ENCODE peak calls at places on chromosomes 2 and 18, in nine cellular contexts. L is AG04449, D is lower lobe of right lung, X is cardiac fibroblast, Q is Peyer's patch, Z is endodermal cell, U is mammary epithelial cell, T is astrocyte of the spinal cord, R is AG10803. C is an unnamed sample.

GRCh38 chr2:54569745-54570296 is 113.7 kb downstream of the SPTBN1 start:
- DNase-seq in X (no peak), T (no peak), L (no peak), Q (peak), R (no peak), D (no peak), Z (no peak), U (no peak), C (no peak)

GRCh38 chr2:224901121-224901676 is 141.1 kb downstream of the DOCK10 start:
- DNase-seq in Z (no peak), X (no peak), T (no peak), D (no peak), L (no peak), Q (no peak), U (no peak), R (no peak), C (no peak)

GRCh38 chr2:10439185-10439879 is 8.8 kb downstream of the ODC1 start:
- DNase-seq in D (no peak), Q (no peak), T (no peak), U (no peak), X (no peak), Z (peak), L (no peak), R (peak), C (peak)

GRCh38 chr2:207632575-207633492 is 7.6 kb upstream of the METTL21A start:
- DNase-seq in T (no peak), L (no peak), R (peak), D (peak), Z (no peak), Q (no peak), X (peak), U (peak), C (no peak)

GRCh38 chr18:13541621-13542519 is 184.5 kb downstream of the FAM210A start:
- DNase-seq in D (no peak), R (no peak), Q (peak), X (no peak), T (no peak), U (no peak), Z (peak), L (no peak), C (no peak)

GRCh38 chr2:121284424-121285076 is 452 bp downstream of the TFCP2L1 start:
- DNase-seq in D (peak), R (no peak), X (no peak), Q (peak), L (no peak), U (peak), T (no peak), Z (peak), C (no peak)

GRCh38 chr2:39470580-39470979 is 33.5 kb upstream of the MAP4K3 start:
- DNase-seq in T (no peak), D (no peak), U (no peak), L (no peak), X (no peak), Q (no peak), Z (no peak), R (no peak), C (no peak)

GRCh38 chr18:7789853-7790552 is 222.9 kb downstream of the PTPRM start:
- DNase-seq in Z (peak), L (no peak), U (peak), T (peak), D (no peak), X (peak), Q (no peak), R (peak), C (peak)

GRCh38 chr2:174606336-174606735 is 8.7 kb upstream of the WIPF1 start:
- DNase-seq in L (no peak), D (no peak), R (peak), T (peak), U (peak), Q (no peak), X (peak), Z (no peak), C (no peak)

GRCh38 chr2:108577099-108577498 is 42.8 kb downstream of the LIMS1 start:
- DNase-seq in T (no peak), Z (no peak), L (no peak), Q (no peak), R (no peak), D (no peak), U (no peak), X (peak), C (no peak)

GRCh38 chr18:5600376-5601071 is 56.7 kb upstream of the EPB41L3 start:
- DNase-seq in R (peak), Z (no peak), L (no peak), Q (no peak), D (no peak), X (peak), T (peak), U (no peak), C (peak)

GRCh38 chr18:68417826-68418225 is 297.1 kb downstream of the TMX3 start:
- DNase-seq in R (peak), U (no peak), Q (no peak), T (no peak), Z (no peak), X (peak), D (no peak), L (no peak), C (no peak)

GRCh38 chr2:43024515-43024962 is 201.9 kb downstream of the ZFP36L2 start:
- DNase-seq in L (no peak), Z (peak), R (peak), U (no peak), Q (peak), X (peak), D (no peak), T (peak), C (peak)

GRCh38 chr2:67463810-67464209 is 66.7 kb downstream of the ETAA1 start:
- DNase-seq in Q (no peak), U (peak), L (no peak), D (no peak), R (no peak), X (peak), T (peak), Z (no peak), C (peak)

GRCh38 chr2:182014284-182014683 is 28.6 kb downstream of the PPP1R1C start:
- DNase-seq in Z (peak), L (no peak), U (no peak), Q (no peak), D (no peak), X (no peak), R (no peak), T (no peak), C (no peak)

GRCh38 chr2:147530033-147530432 is 314.8 kb upstream of the ACVR2A start:
- DNase-seq in D (no peak), L (no peak), T (no peak), Q (no peak), X (no peak), U (no peak), R (no peak), Z (no peak), C (no peak)

GRCh38 chr2:227908266-227909054 is 37.0 kb downstream of the DAW1 start:
- DNase-seq in D (no peak), X (peak), Q (no peak), R (no peak), Z (no peak), L (no peak), T (peak), U (peak), C (no peak)

GRCh38 chr18:59994357-59994756 is 94.6 kb downstream of the PMAIP1 start:
- DNase-seq in T (peak), U (no peak), R (no peak), Q (no peak), Z (no peak), X (peak), L (no peak), D (no peak), C (no peak)

GRCh38 chr2:175575346-175576258 is 394.1 kb upstream of the ATP5MC3 start:
- DNase-seq in Z (no peak), Q (no peak), L (no peak), X (no peak), D (no peak), T (no peak), R (no peak), U (no peak), C (no peak)

GRCh38 chr2:197596751-197597150 is 78.6 kb downstream of the RFTN2 start:
- DNase-seq in Q (no peak), Z (no peak), L (no peak), D (no peak), X (no peak), R (no peak), U (no peak), T (no peak), C (no peak)

GRCh38 chr18:48191494-48191893 is 217.7 kb downstream of the ZBTB7C start:
- DNase-seq in R (no peak), Q (no peak), Z (peak), X (no peak), U (no peak), D (no peak), T (no peak), L (no peak), C (no peak)

GRCh38 chr2:231717281-231718180 is 9.2 kb downstream of the PTMA start:
- DNase-seq in Z (peak), Q (no peak), U (peak), R (peak), L (no peak), T (peak), X (peak), D (peak), C (no peak)

GRCh38 chr2:121626777-121627524 is 22.3 kb downstream of the CLASP1 start:
- DNase-seq in Q (no peak), R (peak), U (no peak), Z (no peak), D (peak), X (peak), T (peak), L (no peak), C (peak)

GRCh38 chr18:76098728-76099514 is 396.1 kb downstream of the ZNF516 start:
- DNase-seq in D (no peak), T (no peak), X (no peak), U (no peak), Z (no peak), L (no peak), R (no peak), Q (no peak), C (no peak)

GRCh38 chr2:105675841-105676240 is 68.9 kb upstream of the NCK2 start:
- DNase-seq in L (no peak), R (no peak), Q (no peak), Z (no peak), U (no peak), X (no peak), T (no peak), D (no peak), C (no peak)

GRCh38 chr2:223230352-223230751 is 178.4 kb downstream of the KCNE4 start:
- DNase-seq in X (no peak), U (peak), L (no peak), Q (no peak), R (no peak), D (no peak), T (no peak), Z (no peak), C (no peak)

GRCh38 chr2:241849616-241850543 is 8.8 kb downstream of the PDCD1 start:
- DNase-seq in L (no peak), U (no peak), Z (peak), X (no peak), R (no peak), T (no peak), D (no peak), Q (no peak), C (no peak)

GRCh38 chr2:239953418-239954061 is 71.6 kb downstream of the NDUFA10 start:
- DNase-seq in U (no peak), R (peak), L (no peak), Q (no peak), Z (no peak), T (peak), X (no peak), D (peak), C (no peak)

GRCh38 chr2:216318470-216318869 is 53.8 kb downstream of the MARCHF4 start:
- DNase-seq in U (no peak), T (no peak), D (no peak), L (no peak), X (no peak), R (no peak), Z (peak), Q (no peak), C (no peak)

GRCh38 chr18:58045265-58046086 is 1.4 kb downstream of the NEDD4L start:
- DNase-seq in T (peak), Z (peak), U (peak), R (no peak), D (peak), Q (peak), X (peak), L (no peak), C (no peak)

GRCh38 chr2:241803387-241804325 is 5.3 kb upstream of the NEU4 start:
- DNase-seq in X (peak), R (peak), Q (peak), L (no peak), U (peak), Z (peak), T (peak), D (peak), C (no peak)

GRCh38 chr2:64426191-64426952 is 27.6 kb upstream of the LGALSL start:
- DNase-seq in L (no peak), R (no peak), U (peak), T (no peak), Z (no peak), D (no peak), X (no peak), Q (no peak), C (no peak)

GRCh38 chr2:217684431-217685254 is 318.2 kb downstream of the TNS1 start:
- DNase-seq in U (no peak), L (no peak), Z (no peak), R (no peak), X (no peak), T (no peak), D (no peak), Q (no peak), C (no peak)

GRCh38 chr2:148746973-148747372 is 102.4 kb downstream of the EPC2 start:
- DNase-seq in U (no peak), Q (no peak), D (no peak), L (no peak), Z (no peak), X (no peak), R (no peak), T (no peak), C (no peak)

GRCh38 chr2:79512442-79513401 is at the start of gene CTNNA2:
- DNase-seq in Z (peak), T (peak), L (no peak), U (no peak), X (no peak), R (peak), Q (no peak), D (peak), C (peak)

GRCh38 chr2:27520316-27520715 is 23.7 kb downstream of the GCKR start:
- DNase-seq in D (no peak), Q (no peak), R (no peak), U (no peak), Z (no peak), T (no peak), X (no peak), L (no peak), C (no peak)

GRCh38 chr2:165407464-165407863 is 62.0 kb upstream of the CSRNP3 start:
- DNase-seq in X (no peak), R (no peak), T (no peak), Q (no peak), D (no peak), U (no peak), Z (no peak), L (no peak), C (no peak)

GRCh38 chr2:165410231-165410630 is 59.3 kb upstream of the CSRNP3 start:
- DNase-seq in U (no peak), Q (no peak), T (no peak), X (no peak), L (no peak), Z (no peak), R (no peak), D (no peak), C (no peak)

GRCh38 chr2:165402142-165402541 is 67.4 kb upstream of the CSRNP3 start:
- DNase-seq in X (no peak), D (no peak), Z (no peak), R (no peak), Q (no peak), U (no peak), T (no peak), L (no peak), C (no peak)

GRCh38 chr2:165408191-165408590 is 61.3 kb upstream of the CSRNP3 start:
- DNase-seq in Z (no peak), X (no peak), T (no peak), Q (no peak), L (no peak), D (no peak), U (no peak), R (peak), C (no peak)

DNA sequence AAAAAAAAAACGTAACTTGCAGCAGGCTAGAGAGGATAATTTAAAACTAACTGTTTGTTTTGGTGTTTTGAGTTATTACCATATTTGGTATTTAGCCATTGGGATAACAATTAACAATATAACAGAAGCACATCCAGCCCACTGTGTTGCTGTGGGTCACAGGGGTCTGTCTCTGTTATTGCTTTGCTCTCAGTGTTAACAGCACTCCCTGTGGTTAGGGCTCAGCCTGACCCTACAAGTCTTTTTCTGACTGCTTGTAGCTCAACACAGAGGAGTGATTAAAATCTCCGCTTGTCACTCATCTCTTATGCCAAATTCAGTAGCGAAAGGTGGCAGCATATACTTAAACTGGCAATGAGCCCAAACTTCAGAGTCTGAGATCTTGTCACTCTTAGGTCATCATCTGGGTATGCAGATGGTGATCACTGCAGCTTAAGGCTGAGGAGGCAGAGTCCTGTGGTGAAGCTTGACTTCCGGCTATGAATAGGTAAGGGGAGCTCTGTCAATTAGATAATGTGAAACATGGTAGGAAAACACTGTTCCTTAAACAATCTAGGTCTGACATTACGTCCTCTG is 63.4 kb upstream of the CSRNP3 start:
- DNase-seq in Z (peak), D (no peak), Q (no peak), X (no peak), R (no peak), L (no peak), U (peak), T (peak), C (no peak)
- TF ChIP-seq CTCF in Z (no peak), D (no peak), Q (no peak), X (no peak), R (no peak), L (no peak), U (no peak), T (no peak), C (no peak)

DNA sequence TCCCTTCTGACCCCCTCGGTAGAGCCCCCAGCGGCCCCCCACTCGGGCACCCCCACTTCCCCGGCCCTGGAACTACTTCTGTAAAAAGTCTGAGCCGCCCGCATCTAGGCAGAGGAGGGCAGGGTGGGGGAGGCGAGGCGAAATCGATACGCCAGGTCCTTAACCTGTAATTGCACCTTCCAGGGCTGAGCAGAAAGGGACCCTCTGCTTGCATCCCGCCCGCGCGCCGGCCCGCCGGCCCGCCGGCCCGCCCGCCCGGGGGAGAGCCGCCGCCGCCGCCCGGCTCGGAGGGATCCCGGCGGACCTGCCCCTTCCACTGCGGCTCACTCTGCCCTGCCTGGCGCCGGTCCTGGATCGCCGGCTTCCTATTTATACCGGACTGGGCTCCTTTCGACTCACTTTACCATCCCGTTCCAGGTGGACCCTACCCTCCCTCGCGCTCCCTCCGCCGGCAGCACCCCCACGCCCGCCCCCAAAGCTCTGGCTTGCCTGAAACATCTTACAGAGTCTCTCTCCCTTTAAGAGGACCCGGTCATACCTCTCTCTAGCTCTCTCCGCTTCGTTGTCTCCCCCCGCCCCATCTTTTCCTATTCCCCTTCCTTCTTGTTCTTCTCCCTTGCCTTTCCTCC is 838 bp downstream of the KLHL14 start:
- DNase-seq in Z (peak), T (no peak), D (no peak), Q (peak), R (no peak), L (no peak), X (no peak), U (no peak), C (no peak)
- H3K4me3 ChIP-seq in Z (peak), T (peak), D (peak), Q (peak), R (no peak), L (no peak), X (no peak), U (no peak), C (peak)

GRCh38 chr2:30406853-30407252 is 40.2 kb upstream of the LCLAT1 start:
- DNase-seq in Q (no peak), X (no peak), U (no peak), L (no peak), R (no peak), Z (no peak), T (no peak), D (no peak), C (no peak)

GRCh38 chr2:30412392-30413321 is 34.4 kb upstream of the LCLAT1 start:
- DNase-seq in L (no peak), R (peak), X (no peak), D (no peak), U (no peak), T (no peak), Q (peak), Z (no peak), C (no peak)

GRCh38 chr2:30410217-30410616 is 36.8 kb upstream of the LCLAT1 start:
- DNase-seq in L (peak), D (no peak), X (peak), U (peak), R (peak), Z (no peak), T (peak), Q (no peak), C (no peak)

GRCh38 chr2:30405266-30405592 is 41.8 kb upstream of the LCLAT1 start:
- DNase-seq in T (no peak), L (no peak), D (no peak), Q (no peak), U (no peak), R (no peak), Z (no peak), X (no peak), C (no peak)

GRCh38 chr2:30408961-30409387 is 38.1 kb upstream of the LCLAT1 start:
- DNase-seq in U (no peak), T (peak), R (peak), D (no peak), Z (no peak), Q (no peak), L (peak), X (peak), C (no peak)
- TF ChIP-seq CTCF in U (no peak), T (peak), R (peak), D (no peak), Z (peak), Q (no peak), L (peak), X (no peak), C (no peak)

DNA sequence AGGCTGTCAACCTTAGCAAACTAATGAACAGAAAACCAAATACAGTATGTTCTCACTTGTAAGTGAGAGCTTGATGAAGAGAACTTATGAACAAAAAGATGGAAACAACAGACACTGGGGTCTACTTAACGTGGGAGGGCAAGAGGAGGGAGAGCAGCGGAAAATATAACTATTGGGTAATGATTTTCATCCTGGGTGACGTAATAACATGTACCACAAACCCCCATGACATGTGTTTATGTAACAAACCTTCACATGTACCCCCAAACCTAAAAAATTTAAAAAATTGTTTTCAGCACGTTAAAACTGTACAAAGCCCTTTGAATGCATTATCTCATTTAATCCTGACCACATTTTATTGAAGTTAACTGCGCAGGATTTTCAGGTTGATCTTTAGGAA is 64.9 kb upstream of the RBMS1 start:
- DNase-seq in Z (no peak), R (no peak), X (no peak), D (no peak), U (no peak), T (no peak), L (no peak), Q (no peak), C (no peak)
- H3K4me3 ChIP-seq in Z (no peak), R (no peak), X (no peak), D (no peak), U (no peak), T (no peak), L (no peak), Q (no peak), C (no peak)